ENCODE peak calls at places on chromosome 15, in eight cellular contexts. E, T, Y, K, D, R, H and P are unnamed samples. For H3K27me3, the result is how much of the 10 kb centered on the place peaks cover.

GRCh38 chr15:62483817-62484216 is 318.7 kb upstream of the C2CD4B start:
- DNase-seq in D (peak), E (no peak), R (no peak), T (peak), H (peak), Y (no peak), K (no peak), P (peak)

GRCh38 chr15:70152070-70152480 is 54.4 kb upstream of the TLE3 start:
- DNase-seq in H (no peak), D (peak), Y (no peak), E (peak), T (no peak), R (no peak), K (no peak), P (no peak)

GRCh38 chr15:62894322-62895085 is 148.0 kb upstream of the TPM1 start:
- DNase-seq in H (no peak), T (no peak), E (no peak), D (no peak), Y (no peak), K (no peak), R (no peak), P (no peak)

GRCh38 chr15:101358895-101359294 is 63.8 kb upstream of the SNRPA1 start:
- DNase-seq in R (no peak), E (no peak), Y (no peak), T (no peak), D (no peak), H (no peak), K (no peak), P (no peak)

GRCh38 chr15:34708422-34708821 is 46.4 kb downstream of the GJD2 start:
- DNase-seq in Y (no peak), D (peak), H (no peak), E (no peak), R (no peak), T (no peak), K (peak), P (no peak)

GRCh38 chr15:25245801-25246622 is 192.8 kb downstream of the UBE3A start:
- DNase-seq in Y (no peak), E (peak), K (no peak), R (no peak), T (peak), H (no peak), D (peak), P (no peak)

GRCh38 chr15:77266708-77267387 is 153.1 kb downstream of the PEAK1 start:
- DNase-seq in K (peak), T (no peak), E (no peak), H (no peak), R (no peak), Y (no peak), D (no peak), P (no peak)

GRCh38 chr15:54046093-54046492 is 67.9 kb downstream of the UNC13C start:
- DNase-seq in E (no peak), K (no peak), Y (no peak), D (no peak), T (no peak), H (no peak), R (no peak), P (no peak)

GRCh38 chr15:76196286-76196948 is 114.9 kb downstream of the ETFA start:
- DNase-seq in H (peak), R (peak), D (peak), E (peak), Y (no peak), T (peak), K (peak), P (peak)

GRCh38 chr15:57320543-57321220 is 55.6 kb upstream of the CGNL1 start:
- DNase-seq in E (no peak), D (peak), H (no peak), Y (no peak), R (no peak), K (no peak), T (no peak), P (no peak)

GRCh38 chr15:39444729-39445470 is 136.0 kb upstream of the THBS1 start:
- DNase-seq in R (no peak), E (peak), Y (no peak), D (no peak), K (no peak), T (no peak), H (no peak), P (peak)

GRCh38 chr15:56835598-56836275 is 82.7 kb upstream of the TCF12 start:
- DNase-seq in T (no peak), Y (no peak), K (no peak), E (no peak), D (no peak), H (no peak), R (no peak), P (no peak)

GRCh38 chr15:41695750-41696436 is 35.7 kb downstream of the MGA start:
- DNase-seq in T (peak), H (no peak), D (peak), K (peak), Y (no peak), E (no peak), R (peak), P (no peak)

GRCh38 chr15:36161108-36161507 is 418.3 kb upstream of the CDIN1 start:
- DNase-seq in D (no peak), E (no peak), Y (no peak), T (no peak), R (no peak), K (no peak), H (no peak), P (no peak)
- TF ChIP-seq CTCF in D (no peak), E (no peak), Y (no peak), T (no peak), R (no peak), K (no peak), H (no peak), P (no peak)

GRCh38 chr15:66253643-66254363 is at the start of gene MEGF11:
- DNase-seq in D (peak), K (no peak), Y (no peak), T (peak), R (no peak), H (peak), E (no peak), P (no peak)

GRCh38 chr15:66253296-66253642 is 281 bp downstream of the MEGF11 start:
- DNase-seq in E (no peak), D (no peak), K (no peak), H (no peak), Y (no peak), R (no peak), T (no peak), P (no peak)

GRCh38 chr15:66251065-66251789 is 2.3 kb downstream of the MEGF11 start:
- DNase-seq in Y (no peak), H (no peak), K (no peak), T (no peak), D (no peak), R (no peak), E (no peak), P (no peak)

GRCh38 chr15:66251790-66252355 is 1.7 kb downstream of the MEGF11 start:
- DNase-seq in D (no peak), K (no peak), Y (no peak), E (no peak), T (no peak), H (no peak), R (no peak), P (no peak)

GRCh38 chr15:66252411-66253295 is 897 bp downstream of the MEGF11 start:
- DNase-seq in H (peak), K (peak), E (peak), Y (no peak), T (peak), R (peak), D (peak), P (no peak)
- H3K27me3 ChIP-seq in H (under half), K (under half), E (half or more), Y (half or more), T (half or more), R (under half), D (under half), P (half or more)

DNA sequence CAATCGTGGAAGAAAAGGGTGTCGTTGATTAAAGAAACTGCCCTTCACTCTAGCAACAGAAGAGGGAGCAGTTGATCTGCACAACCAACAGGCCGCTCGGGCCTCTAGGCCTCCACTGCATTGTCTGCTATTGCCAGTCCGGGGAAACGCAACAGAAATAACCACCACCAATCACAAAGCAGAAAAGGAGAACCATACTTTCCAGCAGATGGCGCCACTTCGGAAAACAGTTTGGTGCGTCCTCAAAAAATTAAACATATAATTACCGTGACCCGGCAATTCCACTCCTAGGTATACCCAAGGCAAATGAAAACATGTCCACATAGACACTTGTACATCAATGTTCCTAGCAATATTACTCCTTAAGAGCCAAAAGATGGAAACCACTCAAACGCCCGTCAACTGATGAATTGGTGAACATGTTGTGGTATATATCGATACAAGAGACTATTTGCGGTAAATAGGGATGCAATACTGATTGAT is 154.1 kb downstream of the TJP1 start:
- DNase-seq in Y (no peak), E (peak), R (no peak), D (peak), K (peak), T (peak), H (peak), P (no peak)
- TF ChIP-seq POLR2A in Y (no peak), E (no peak), R (no peak), D (no peak), K (no peak), T (no peak), H (no peak), P (no peak)

DNA sequence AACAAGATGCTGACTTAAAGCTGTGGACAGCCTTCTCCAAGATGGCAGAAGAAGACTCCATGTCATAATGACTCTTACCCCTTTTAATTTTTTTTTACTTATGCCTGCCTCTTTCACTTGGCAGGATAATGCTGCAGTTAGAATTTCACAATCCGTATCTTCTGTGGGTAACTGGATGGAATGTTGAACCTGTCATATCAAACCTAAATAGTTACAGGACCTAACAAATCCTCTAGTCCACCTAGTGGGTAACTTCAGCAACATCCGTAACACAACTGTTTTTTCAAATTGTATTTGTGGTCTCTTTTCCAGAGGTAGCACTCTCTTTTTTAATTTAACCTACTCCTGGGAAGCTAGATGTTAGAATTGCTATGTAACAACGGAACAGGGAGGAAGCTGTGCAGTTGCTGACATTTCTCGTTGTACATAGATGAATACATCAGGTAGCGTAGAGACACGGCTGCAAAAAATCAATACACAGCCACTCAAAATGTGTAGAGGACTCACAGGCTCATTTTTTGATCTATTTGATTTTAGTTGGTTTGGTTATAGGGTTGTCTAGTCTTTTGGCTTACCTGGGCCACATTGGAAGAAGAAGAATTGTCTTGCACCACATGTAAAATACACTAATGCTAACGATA is 43.9 kb upstream of the TRPM1 start:
- DNase-seq in H (no peak), E (no peak), D (no peak), K (no peak), Y (no peak), T (no peak), R (no peak), P (no peak)
- TF ChIP-seq CTCF in H (no peak), E (no peak), D (peak), K (peak), Y (no peak), T (no peak), R (no peak), P (no peak)

DNA sequence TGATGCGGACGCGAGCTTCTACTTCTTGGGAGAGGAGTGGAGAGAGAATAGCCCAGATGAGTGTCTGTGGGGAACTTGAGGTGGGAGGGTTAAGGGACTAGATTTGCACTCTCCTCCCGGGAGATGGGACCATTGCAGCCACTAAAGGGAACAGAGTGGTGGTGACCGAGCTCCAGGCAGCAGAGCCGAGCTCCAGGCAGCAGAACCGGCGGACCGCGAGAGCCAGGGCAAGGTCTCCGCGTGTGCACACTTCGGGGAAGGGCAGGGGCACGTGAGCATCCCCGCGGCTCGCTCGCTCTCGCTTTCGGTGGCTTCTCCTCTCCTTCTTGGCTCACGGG is 1.1 kb downstream of the IGDCC3 start:
- DNase-seq in R (no peak), T (no peak), K (no peak), E (no peak), D (no peak), H (no peak), Y (no peak), P (no peak)
- H3K27me3 ChIP-seq in R (under half), T (half or more), K (under half), E (under half), D (under half), H (under half), Y (half or more), P (under half)

GRCh38 chr15:44711089-44711355 is at the start of gene PATL2:
- DNase-seq in E (no peak), Y (no peak), H (no peak), R (no peak), D (no peak), K (no peak), T (no peak), P (no peak)

GRCh38 chr15:44710236-44711088 is 661 bp downstream of the PATL2 start:
- DNase-seq in H (no peak), K (no peak), Y (no peak), E (peak), D (peak), T (peak), R (peak), P (peak)

GRCh38 chr15:44711356-44712107 is at the start of gene B2M:
- DNase-seq in E (peak), T (peak), D (peak), H (peak), K (peak), R (peak), Y (peak), P (peak)

GRCh38 chr15:44713006-44713966 is 2.0 kb downstream of the B2M start:
- DNase-seq in E (no peak), D (no peak), R (no peak), H (no peak), T (no peak), K (no peak), Y (no peak), P (no peak)

DNA sequence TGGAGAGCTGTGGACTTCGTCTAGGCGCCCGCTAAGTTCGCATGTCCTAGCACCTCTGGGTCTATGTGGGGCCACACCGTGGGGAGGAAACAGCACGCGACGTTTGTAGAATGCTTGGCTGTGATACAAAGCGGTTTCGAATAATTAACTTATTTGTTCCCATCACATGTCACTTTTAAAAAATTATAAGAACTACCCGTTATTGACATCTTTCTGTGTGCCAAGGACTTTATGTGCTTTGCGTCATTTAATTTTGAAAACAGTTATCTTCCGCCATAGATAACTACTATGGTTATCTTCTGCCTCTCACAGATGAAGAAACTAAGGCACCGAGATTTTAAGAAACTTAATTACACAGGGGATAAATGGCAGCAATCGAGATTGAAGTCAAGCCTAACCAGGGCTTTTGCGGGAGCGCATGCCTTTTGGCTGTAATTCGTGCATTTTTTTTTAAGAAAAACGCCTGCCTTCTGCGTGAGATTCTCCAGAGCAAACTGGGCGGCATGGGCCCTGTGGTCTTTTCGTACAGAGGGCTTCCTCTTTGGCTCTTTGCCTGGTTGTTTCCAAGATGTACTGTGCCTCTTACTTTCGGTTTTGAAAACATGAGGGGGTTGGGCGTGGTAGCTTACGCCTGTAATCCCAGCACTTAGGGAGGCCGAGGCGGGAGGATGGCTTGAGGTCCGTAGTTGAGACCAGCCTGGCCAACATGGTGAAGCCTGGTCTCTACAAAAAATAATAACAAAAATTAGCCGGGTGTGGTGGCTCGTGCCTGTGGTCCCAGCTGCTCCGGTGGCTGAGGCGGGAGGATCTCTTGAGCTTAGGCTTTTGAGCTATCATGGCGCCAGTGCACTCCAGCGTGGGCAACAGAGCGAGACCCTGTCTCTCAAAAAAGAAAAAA is 1.0 kb downstream of the B2M start:
- DNase-seq in T (peak), D (peak), R (peak), H (peak), E (peak), Y (no peak), K (peak), P (peak)
- TF ChIP-seq POLR2A in T (peak), D (no peak), R (peak), H (no peak), E (peak), Y (peak), K (no peak), P (peak)

GRCh38 chr15:37206690-37207089 is 106.3 kb upstream of the MEIS2 start:
- DNase-seq in T (no peak), E (no peak), H (no peak), Y (no peak), R (no peak), D (no peak), K (no peak), P (no peak)

GRCh38 chr15:37208475-37209363 is 108.4 kb upstream of the MEIS2 start:
- DNase-seq in H (no peak), T (no peak), E (no peak), Y (no peak), D (no peak), R (no peak), K (no peak), P (no peak)

GRCh38 chr15:37203050-37203449 is 102.7 kb upstream of the MEIS2 start:
- DNase-seq in T (no peak), H (no peak), E (no peak), D (no peak), Y (no peak), R (no peak), K (no peak), P (no peak)

GRCh38 chr15:37199546-37199945 is 99.2 kb upstream of the MEIS2 start:
- DNase-seq in H (no peak), D (no peak), T (no peak), E (no peak), Y (no peak), K (no peak), R (no peak), P (no peak)

DNA sequence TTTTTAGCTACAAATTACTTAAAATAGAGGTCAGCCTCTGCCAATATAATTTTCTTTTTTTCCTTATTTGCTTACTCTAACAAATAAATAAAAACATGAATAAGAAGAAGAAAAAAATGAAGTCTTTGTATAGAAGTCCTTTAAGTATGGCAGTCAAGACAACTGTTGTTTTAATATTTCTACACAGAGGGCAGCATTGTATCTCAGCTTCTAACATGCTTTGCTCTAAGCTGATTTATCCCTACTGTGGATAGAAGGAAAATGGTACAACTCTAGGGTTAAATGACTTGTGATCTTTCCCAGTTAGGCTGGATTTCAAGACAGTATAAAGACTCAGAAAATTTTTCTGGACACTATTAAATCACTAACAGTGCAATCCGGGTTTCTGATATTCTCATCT is 104.3 kb upstream of the MEIS2 start:
- DNase-seq in K (no peak), E (no peak), R (no peak), H (no peak), D (no peak), Y (no peak), T (no peak), P (no peak)
- TF ChIP-seq CTCF in K (no peak), E (no peak), R (no peak), H (no peak), D (no peak), Y (no peak), T (no peak), P (no peak)